ENCODE peak calls at places on chromosomes 1 and 21, in four cellular contexts. P is T-cell; L is T-helper 2 cell; Y is stimulated activated CD8-positive, alpha-beta memory T cell treated with anti-CD3 and anti-CD28 coated beads, Interleukin-7, amount 100 ng/mL, for 1 hour. X is an unnamed sample.

GRCh38 chr1:89842547-89843278 is 21.9 kb downstream of the LRRC8D start:
- DNase-seq in P (no peak), L (no peak), Y (no peak), X (no peak)

GRCh38 chr1:24786191-24786590 is 40.9 kb downstream of the CLIC4 start:
- DNase-seq in P (no peak), L (no peak), Y (no peak), X (no peak)

GRCh38 chr1:36151845-36152203 is 2.5 kb upstream of the TRAPPC3 start:
- DNase-seq in P (peak), L (peak), Y (no peak), X (no peak)

GRCh38 chr1:43354936-43355335 is 3.8 kb upstream of the CDC20 start:
- DNase-seq in P (no peak), L (no peak), Y (no peak), X (no peak)

GRCh38 chr1:38744452-38745350 is 114.9 kb downstream of the RRAGC start:
- DNase-seq in P (no peak), L (no peak), Y (no peak), X (no peak)

GRCh38 chr1:167056529-167057296 is 33.5 kb downstream of the GPA33 start:
- DNase-seq in P (no peak), L (no peak), Y (no peak), X (no peak)

GRCh38 chr1:44735992-44736391 is 3.6 kb upstream of the KIF2C start:
- DNase-seq in P (no peak), L (no peak), Y (no peak), X (no peak)

GRCh38 chr1:28928306-28928987 is 14.1 kb downstream of the EPB41 start:
- DNase-seq in P (no peak), L (no peak), Y (no peak), X (no peak)

GRCh38 chr1:67834246-67834877 is 1.1 kb upstream of the GNG12 start:
- DNase-seq in P (no peak), L (no peak), Y (no peak), X (no peak)

GRCh38 chr21:17461582-17461981 is 51.3 kb upstream of the CXADR start:
- DNase-seq in P (no peak), L (no peak), Y (no peak), X (no peak)

GRCh38 chr1:214027498-214027897 is 39.7 kb downstream of the PROX1 start:
- DNase-seq in P (no peak), L (no peak), Y (no peak), X (no peak)

GRCh38 chr1:32816676-32817158 is 441 bp downstream of the YARS1 start:
- DNase-seq in P (no peak), L (no peak), Y (no peak), X (no peak)

GRCh38 chr1:7012461-7012924 is 227.2 kb downstream of the CAMTA1 start:
- DNase-seq in P (no peak), L (no peak), Y (no peak), X (no peak)